ENCODE peak calls at places on chromosomes 5 and 9, in eight cellular contexts. One of them, this sample, is unnamed.

GRCh38 chr9:6877671-6878161 is 119.9 kb downstream of the KDM4C start:
- DNase-seq in uterus: no peak
- DNase-seq in Panc1: no peak
- DNase-seq in WERI-Rb-1: no peak
- DNase-seq in CD8-positive, alpha-beta T cell: no peak
- DNase-seq in cardiac muscle cell: peak; percentile 75
- DNase-seq in tibial artery: no peak
- DNase-seq in PC-3: peak; percentile 67
- DNase-seq in this sample: no peak

GRCh38 chr9:81634915-81635516 is 54.3 kb downstream of the TLE1 start:
- DNase-seq in CD8-positive, alpha-beta T cell: no peak
- DNase-seq in Panc1: no peak
- DNase-seq in WERI-Rb-1: no peak
- DNase-seq in cardiac muscle cell: peak; percentile 17
- DNase-seq in PC-3: no peak
- DNase-seq in uterus: no peak
- DNase-seq in tibial artery: no peak
- DNase-seq in this sample: no peak

GRCh38 chr5:168683927-168684295 is 104.7 kb upstream of the PANK3 start:
- DNase-seq in cardiac muscle cell: no peak
- DNase-seq in uterus: no peak
- DNase-seq in CD8-positive, alpha-beta T cell: no peak
- DNase-seq in Panc1: no peak
- DNase-seq in PC-3: no peak
- DNase-seq in WERI-Rb-1: no peak
- DNase-seq in tibial artery: no peak
- DNase-seq in this sample: no peak

GRCh38 chr5:72107874-72108199 is 562 bp downstream of the MAP1B start:
- DNase-seq in PC-3: no peak
- DNase-seq in Panc1: no peak
- DNase-seq in tibial artery: no peak
- DNase-seq in cardiac muscle cell: no peak
- DNase-seq in uterus: no peak
- DNase-seq in CD8-positive, alpha-beta T cell: no peak
- DNase-seq in WERI-Rb-1: peak; percentile 42
- DNase-seq in this sample: no peak

GRCh38 chr9:109423877-109424276 is 74.2 kb downstream of the PTPN3 start:
- DNase-seq in WERI-Rb-1: no peak
- DNase-seq in cardiac muscle cell: no peak
- DNase-seq in PC-3: no peak
- DNase-seq in tibial artery: no peak
- DNase-seq in uterus: no peak
- DNase-seq in CD8-positive, alpha-beta T cell: no peak
- DNase-seq in Panc1: no peak
- DNase-seq in this sample: no peak

GRCh38 chr5:87081511-87082372 is 185.9 kb upstream of the RASA1 start:
- DNase-seq in PC-3: no peak
- DNase-seq in cardiac muscle cell: peak; percentile 9
- DNase-seq in Panc1: no peak
- DNase-seq in uterus: no peak
- DNase-seq in CD8-positive, alpha-beta T cell: peak; percentile 9
- DNase-seq in tibial artery: no peak
- DNase-seq in WERI-Rb-1: no peak
- DNase-seq in this sample: peak; percentile 3

GRCh38 chr5:152193391-152194107 is 211.5 kb downstream of the NMUR2 start:
- DNase-seq in uterus: no peak
- DNase-seq in WERI-Rb-1: no peak
- DNase-seq in cardiac muscle cell: no peak
- DNase-seq in CD8-positive, alpha-beta T cell: no peak
- DNase-seq in Panc1: no peak
- DNase-seq in PC-3: peak; percentile 90
- DNase-seq in tibial artery: no peak
- DNase-seq in this sample: no peak

GRCh38 chr5:176201811-176202210 is 36.4 kb upstream of the SIMC1 start:
- DNase-seq in cardiac muscle cell: no peak
- DNase-seq in Panc1: no peak
- DNase-seq in uterus: no peak
- DNase-seq in WERI-Rb-1: no peak
- DNase-seq in tibial artery: no peak
- DNase-seq in CD8-positive, alpha-beta T cell: no peak
- DNase-seq in PC-3: no peak
- DNase-seq in this sample: no peak

DNA sequence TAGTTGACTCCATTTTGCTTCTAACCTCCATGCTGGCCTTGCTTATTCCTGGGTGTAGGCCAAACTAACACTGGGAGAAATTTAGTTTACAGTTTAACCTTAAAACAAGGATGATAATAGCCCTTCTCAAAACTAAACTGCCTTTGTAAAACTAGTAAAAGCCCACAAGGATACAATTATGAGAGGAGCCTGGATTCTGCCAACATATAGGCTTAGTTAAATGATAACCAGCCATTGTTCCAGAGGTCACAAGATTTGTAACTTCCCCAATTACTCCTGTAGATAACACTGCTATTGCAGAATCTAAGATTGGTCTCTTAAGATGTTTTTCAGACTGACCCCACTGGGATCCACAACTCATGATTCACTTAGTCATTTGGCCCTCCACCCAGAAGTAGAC is 2300.3 kb upstream of the C9orf72 start:
- DNase-seq in tibial artery: no peak
- DNase-seq in uterus: no peak
- DNase-seq in Panc1: no peak
- DNase-seq in WERI-Rb-1: no peak
- DNase-seq in cardiac muscle cell: no peak
- DNase-seq in PC-3: no peak
- DNase-seq in CD8-positive, alpha-beta T cell: no peak
- DNase-seq in this sample: no peak
- H3K27ac ChIP-seq in tibial artery: no peak overlapping the region
- H3K27ac ChIP-seq in uterus: no peak overlapping the region
- H3K27ac ChIP-seq in Panc1: no peak overlapping the region
- H3K27ac ChIP-seq in WERI-Rb-1: no peak overlapping the region
- H3K27ac ChIP-seq in cardiac muscle cell: no peak overlapping the region
- H3K27ac ChIP-seq in PC-3: no peak overlapping the region
- H3K27ac ChIP-seq in CD8-positive, alpha-beta T cell: no peak overlapping the region
- H3K27ac ChIP-seq in this sample: no peak overlapping the region

GRCh38 chr9:16367605-16368424 is 502.7 kb downstream of the BNC2 start:
- DNase-seq in cardiac muscle cell: no peak
- DNase-seq in Panc1: no peak
- DNase-seq in uterus: no peak
- DNase-seq in CD8-positive, alpha-beta T cell: no peak
- DNase-seq in tibial artery: no peak
- DNase-seq in WERI-Rb-1: no peak
- DNase-seq in PC-3: peak; percentile 78
- DNase-seq in this sample: no peak

GRCh38 chr9:16371306-16371705 is 499.2 kb downstream of the BNC2 start:
- DNase-seq in CD8-positive, alpha-beta T cell: no peak
- DNase-seq in uterus: no peak
- DNase-seq in PC-3: no peak
- DNase-seq in WERI-Rb-1: peak; percentile 67
- DNase-seq in Panc1: no peak
- DNase-seq in tibial artery: no peak
- DNase-seq in cardiac muscle cell: no peak
- DNase-seq in this sample: no peak

GRCh38 chr9:16364347-16364746 is 506.1 kb downstream of the BNC2 start:
- DNase-seq in cardiac muscle cell: no peak
- DNase-seq in WERI-Rb-1: no peak
- DNase-seq in PC-3: no peak
- DNase-seq in Panc1: no peak
- DNase-seq in tibial artery: no peak
- DNase-seq in uterus: peak; percentile 73
- DNase-seq in CD8-positive, alpha-beta T cell: no peak
- DNase-seq in this sample: no peak

GRCh38 chr9:16368425-16369087 is 501.9 kb downstream of the BNC2 start:
- DNase-seq in tibial artery: no peak
- DNase-seq in PC-3: peak; percentile 93
- DNase-seq in uterus: no peak
- DNase-seq in WERI-Rb-1: no peak
- DNase-seq in CD8-positive, alpha-beta T cell: no peak
- DNase-seq in cardiac muscle cell: no peak
- DNase-seq in Panc1: no peak
- DNase-seq in this sample: no peak

DNA sequence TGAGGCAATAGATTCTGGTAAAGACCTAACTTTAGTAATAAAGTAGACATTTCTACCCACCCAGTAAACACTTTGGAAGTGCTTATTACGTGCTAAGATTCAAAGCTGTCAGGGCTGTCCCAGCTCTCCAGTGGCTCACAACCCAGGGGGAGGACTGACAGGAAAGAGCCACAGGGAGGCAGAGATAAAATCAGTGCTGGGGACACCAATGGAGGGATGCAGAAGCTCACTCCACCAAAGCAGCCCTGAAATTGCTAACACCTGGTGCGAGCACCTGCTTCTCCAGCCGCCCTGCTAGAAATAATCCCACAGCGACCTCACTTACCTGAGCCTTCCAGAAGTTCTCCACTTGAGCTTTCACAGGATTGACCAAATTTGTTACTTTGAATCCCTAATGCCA is 501.0 kb downstream of the BNC2 start:
- DNase-seq in cardiac muscle cell: no peak
- DNase-seq in PC-3: no peak
- DNase-seq in uterus: no peak
- DNase-seq in tibial artery: no peak
- DNase-seq in CD8-positive, alpha-beta T cell: no peak
- DNase-seq in Panc1: no peak
- DNase-seq in WERI-Rb-1: no peak
- DNase-seq in this sample: no peak
- TF ChIP-seq CTCF in cardiac muscle cell: no peak
- TF ChIP-seq CTCF in PC-3: no peak
- TF ChIP-seq CTCF in uterus: no peak
- TF ChIP-seq CTCF in tibial artery: no peak
- TF ChIP-seq CTCF in CD8-positive, alpha-beta T cell: no peak
- TF ChIP-seq CTCF in Panc1: no peak
- TF ChIP-seq CTCF in WERI-Rb-1: no peak
- TF ChIP-seq CTCF in this sample: no peak

GRCh38 chr5:4361626-4362281 is 766.1 kb downstream of the IRX1 start:
- DNase-seq in uterus: no peak
- DNase-seq in Panc1: no peak
- DNase-seq in tibial artery: no peak
- DNase-seq in PC-3: no peak
- DNase-seq in cardiac muscle cell: no peak
- DNase-seq in WERI-Rb-1: no peak
- DNase-seq in CD8-positive, alpha-beta T cell: no peak
- DNase-seq in this sample: no peak

GRCh38 chr5:4366628-4367027 is 771.0 kb downstream of the IRX1 start:
- DNase-seq in uterus: no peak
- DNase-seq in PC-3: no peak
- DNase-seq in WERI-Rb-1: no peak
- DNase-seq in cardiac muscle cell: no peak
- DNase-seq in tibial artery: no peak
- DNase-seq in Panc1: no peak
- DNase-seq in CD8-positive, alpha-beta T cell: no peak
- DNase-seq in this sample: no peak

GRCh38 chr5:4362411-4362810 is 766.8 kb downstream of the IRX1 start:
- DNase-seq in cardiac muscle cell: no peak
- DNase-seq in PC-3: no peak
- DNase-seq in uterus: no peak
- DNase-seq in CD8-positive, alpha-beta T cell: no peak
- DNase-seq in Panc1: no peak
- DNase-seq in WERI-Rb-1: no peak
- DNase-seq in tibial artery: no peak
- DNase-seq in this sample: no peak

GRCh38 chr5:4359847-4360246 is 764.2 kb downstream of the IRX1 start:
- DNase-seq in tibial artery: no peak
- DNase-seq in cardiac muscle cell: no peak
- DNase-seq in PC-3: no peak
- DNase-seq in CD8-positive, alpha-beta T cell: no peak
- DNase-seq in Panc1: no peak
- DNase-seq in WERI-Rb-1: no peak
- DNase-seq in uterus: no peak
- DNase-seq in this sample: no peak

DNA sequence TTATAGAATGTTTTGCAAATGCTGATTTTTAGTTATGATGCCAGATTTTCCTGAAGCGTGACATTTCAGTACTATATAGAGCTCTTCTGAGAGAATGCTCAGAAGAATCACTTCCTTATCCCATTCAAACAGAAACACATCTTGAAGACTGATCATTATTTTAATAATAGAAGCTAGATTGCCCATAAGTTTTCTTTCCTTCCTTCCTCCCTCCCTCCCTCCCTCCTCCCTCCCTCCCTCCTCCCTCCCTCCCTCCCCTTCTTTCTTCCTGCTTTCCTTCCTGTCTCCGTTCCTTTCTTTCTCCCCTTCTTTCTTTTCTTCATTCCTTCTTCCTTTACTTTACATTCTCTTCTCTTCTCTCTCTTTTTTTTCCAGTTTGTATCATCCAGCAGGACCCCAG is 767.4 kb downstream of the IRX1 start:
- DNase-seq in cardiac muscle cell: no peak
- DNase-seq in tibial artery: no peak
- DNase-seq in CD8-positive, alpha-beta T cell: no peak
- DNase-seq in PC-3: no peak
- DNase-seq in uterus: no peak
- DNase-seq in Panc1: no peak
- DNase-seq in WERI-Rb-1: no peak
- DNase-seq in this sample: no peak
- H3K9me3 ChIP-seq in cardiac muscle cell: no peaks in the 10 kb centered on the region
- H3K9me3 ChIP-seq in tibial artery: no peaks in the 10 kb centered on the region
- H3K9me3 ChIP-seq in CD8-positive, alpha-beta T cell: no peaks in the 10 kb centered on the region
- H3K9me3 ChIP-seq in PC-3: peaks cover 13% of the 10 kb centered on the region
- H3K9me3 ChIP-seq in uterus: no peaks in the 10 kb centered on the region
- H3K9me3 ChIP-seq in Panc1: no peaks in the 10 kb centered on the region
- H3K9me3 ChIP-seq in WERI-Rb-1: no peaks in the 10 kb centered on the region
- H3K9me3 ChIP-seq in this sample: no peaks in the 10 kb centered on the region

GRCh38 chr5:39779836-39780235 is 355.1 kb upstream of the DAB2 start:
- DNase-seq in PC-3: no peak
- DNase-seq in Panc1: no peak
- DNase-seq in WERI-Rb-1: no peak
- DNase-seq in tibial artery: no peak
- DNase-seq in CD8-positive, alpha-beta T cell: no peak
- DNase-seq in cardiac muscle cell: no peak
- DNase-seq in uterus: no peak
- DNase-seq in this sample: no peak

GRCh38 chr5:39783756-39784421 is 359.1 kb upstream of the DAB2 start:
- DNase-seq in WERI-Rb-1: no peak
- DNase-seq in uterus: no peak
- DNase-seq in PC-3: no peak
- DNase-seq in tibial artery: no peak
- DNase-seq in cardiac muscle cell: no peak
- DNase-seq in Panc1: no peak
- DNase-seq in CD8-positive, alpha-beta T cell: no peak
- DNase-seq in this sample: no peak

GRCh38 chr5:39775458-39776365 is 350.9 kb upstream of the DAB2 start:
- DNase-seq in CD8-positive, alpha-beta T cell: no peak
- DNase-seq in tibial artery: no peak
- DNase-seq in PC-3: peak; percentile 84
- DNase-seq in Panc1: no peak
- DNase-seq in cardiac muscle cell: peak; percentile 82
- DNase-seq in WERI-Rb-1: no peak
- DNase-seq in uterus: no peak
- DNase-seq in this sample: no peak

GRCh38 chr5:39775058-39775457 is 350.3 kb upstream of the DAB2 start:
- DNase-seq in cardiac muscle cell: peak; percentile 44
- DNase-seq in tibial artery: no peak
- DNase-seq in Panc1: no peak
- DNase-seq in CD8-positive, alpha-beta T cell: no peak
- DNase-seq in WERI-Rb-1: no peak
- DNase-seq in PC-3: peak; percentile 48
- DNase-seq in uterus: no peak
- DNase-seq in this sample: no peak

DNA sequence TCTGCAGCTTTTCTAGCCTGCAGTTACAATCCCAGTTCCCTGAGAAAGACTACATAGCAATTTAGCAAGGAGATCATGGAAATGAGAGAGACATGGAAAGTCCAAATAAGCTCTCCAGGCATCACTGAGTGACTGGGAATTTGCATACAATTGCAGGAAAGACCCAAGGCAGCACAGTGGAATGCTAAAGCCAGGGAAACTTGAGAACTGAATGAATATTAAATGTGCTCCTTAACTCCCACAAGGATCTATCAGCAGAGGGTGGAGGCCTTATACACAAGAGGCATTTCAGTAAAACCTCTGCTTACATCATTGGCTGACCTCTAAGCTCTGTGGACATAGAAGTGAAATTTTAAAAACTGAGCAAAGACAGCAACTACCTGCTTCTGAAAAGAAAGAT is 355.6 kb upstream of the DAB2 start:
- DNase-seq in PC-3: peak; percentile 15
- DNase-seq in WERI-Rb-1: no peak
- DNase-seq in uterus: no peak
- DNase-seq in cardiac muscle cell: peak; percentile 76
- DNase-seq in tibial artery: no peak
- DNase-seq in Panc1: no peak
- DNase-seq in CD8-positive, alpha-beta T cell: no peak
- DNase-seq in this sample: no peak
- H3K27ac ChIP-seq in PC-3: no peak overlapping the region
- H3K27ac ChIP-seq in WERI-Rb-1: no peak overlapping the region
- H3K27ac ChIP-seq in uterus: no peak overlapping the region
- H3K27ac ChIP-seq in cardiac muscle cell: no peak overlapping the region
- H3K27ac ChIP-seq in tibial artery: no peak overlapping the region
- H3K27ac ChIP-seq in Panc1: no peak overlapping the region
- H3K27ac ChIP-seq in CD8-positive, alpha-beta T cell: no peak overlapping the region
- H3K27ac ChIP-seq in this sample: no peak overlapping the region